ENCODE peak calls at places on chromosome 9, in four cellular contexts. One of them, this sample, is unnamed.

GRCh38 chr9:125190371-125190801 is 783 bp upstream of the PPP6C start:
- DNase-seq in LNCaP clone FGC: no peak
- DNase-seq in progenitor cell of endocrine pancreas: no peak
- DNase-seq in Kasumi-1: no peak
- DNase-seq in this sample: no peak

GRCh38 chr9:87556821-87557220 is 59.2 kb downstream of the DAPK1 start:
- DNase-seq in LNCaP clone FGC: no peak
- DNase-seq in progenitor cell of endocrine pancreas: no peak
- DNase-seq in Kasumi-1: peak; percentile 31
- DNase-seq in this sample: no peak

GRCh38 chr9:131530930-131531832 is at the start of gene UCK1:
- DNase-seq in LNCaP clone FGC: peak; percentile 35
- DNase-seq in progenitor cell of endocrine pancreas: peak; percentile 71
- DNase-seq in Kasumi-1: peak; percentile 55
- DNase-seq in this sample: peak; percentile 73

GRCh38 chr9:122190597-122191381 is 31.1 kb downstream of the MORN5 start:
- DNase-seq in LNCaP clone FGC: no peak
- DNase-seq in progenitor cell of endocrine pancreas: no peak
- DNase-seq in Kasumi-1: no peak
- DNase-seq in this sample: peak; percentile 52

GRCh38 chr9:96874947-96875459 is 20.7 kb upstream of the ZNF782 start:
- DNase-seq in LNCaP clone FGC: no peak
- DNase-seq in progenitor cell of endocrine pancreas: no peak
- DNase-seq in Kasumi-1: no peak
- DNase-seq in this sample: peak; percentile 46

GRCh38 chr9:133261753-133262120 is 13.3 kb downstream of the ABO start:
- DNase-seq in LNCaP clone FGC: no peak
- DNase-seq in progenitor cell of endocrine pancreas: no peak
- DNase-seq in Kasumi-1: no peak
- DNase-seq in this sample: no peak

GRCh38 chr9:127780126-127780885 is 1.8 kb upstream of the SH2D3C start:
- DNase-seq in LNCaP clone FGC: no peak
- DNase-seq in progenitor cell of endocrine pancreas: no peak
- DNase-seq in Kasumi-1: no peak
- DNase-seq in this sample: no peak

GRCh38 chr9:89477811-89478583 is 19.9 kb downstream of the SEMA4D start:
- DNase-seq in LNCaP clone FGC: no peak
- DNase-seq in progenitor cell of endocrine pancreas: no peak
- DNase-seq in Kasumi-1: peak; percentile 93
- DNase-seq in this sample: no peak

GRCh38 chr9:8738953-8739352 is 939.4 kb upstream of the DMAC1 start:
- DNase-seq in LNCaP clone FGC: no peak
- DNase-seq in progenitor cell of endocrine pancreas: no peak
- DNase-seq in Kasumi-1: no peak
- DNase-seq in this sample: no peak

GRCh38 chr9:90770927-90771326 is 30.7 kb upstream of the SYK start:
- DNase-seq in LNCaP clone FGC: no peak
- DNase-seq in progenitor cell of endocrine pancreas: no peak
- DNase-seq in Kasumi-1: no peak
- DNase-seq in this sample: no peak

This sample was measured in RPMI7951.